ENCODE peak calls at places on chromosomes 3 and 15, in six cellular contexts. M, T, D, O, H and C are unnamed samples.

GRCh38 chr3:78562318-78562717 is 1205.5 kb downstream of the ROBO1 start:
- DNase-seq in M (no peak), H (no peak), O (no peak), D (no peak), T (no peak), C (no peak)

GRCh38 chr3:185943363-185944106 is 5.7 kb upstream of the TRA2B start:
- DNase-seq in O (peak), M (peak), D (peak), T (peak), H (peak), C (no peak)

GRCh38 chr3:155560594-155560993 is 184.3 kb downstream of the PLCH1 start:
- DNase-seq in M (no peak), T (no peak), O (no peak), H (no peak), D (no peak), C (no peak)

GRCh38 chr3:174821477-174821876 is 37.7 kb upstream of the NAALADL2 start:
- DNase-seq in D (no peak), O (no peak), T (no peak), H (no peak), M (no peak), C (no peak)

GRCh38 chr3:97235179-97235578 is 420.8 kb downstream of the EPHA6 start:
- DNase-seq in H (no peak), O (no peak), T (no peak), D (no peak), M (no peak), C (no peak)

GRCh38 chr3:39189648-39190269 is 2.6 kb downstream of the XIRP1 start:
- DNase-seq in H (peak), O (peak), M (no peak), D (peak), T (peak), C (no peak)

GRCh38 chr3:136209921-136210320 is 13.8 kb upstream of the MSL2 start:
- DNase-seq in D (no peak), O (peak), H (no peak), T (no peak), M (no peak), C (no peak)

GRCh38 chr3:57877116-57877515 is 121.0 kb downstream of the SLMAP start:
- DNase-seq in O (peak), D (no peak), M (no peak), T (no peak), H (no peak), C (no peak)

GRCh38 chr3:11140054-11140712 is 14.1 kb upstream of the HRH1 start:
- DNase-seq in D (peak), H (no peak), M (no peak), T (no peak), O (peak), C (no peak)

GRCh38 chr3:173397161-173398110 is at the start of gene NLGN1:
- DNase-seq in M (no peak), H (peak), T (no peak), O (peak), D (peak), C (no peak)

GRCh38 chr3:65974505-65974904 is 64.2 kb downstream of the MAGI1 start:
- DNase-seq in H (no peak), O (no peak), D (no peak), T (no peak), M (no peak), C (no peak)

GRCh38 chr3:12993623-12994356 is 79.4 kb downstream of the IQSEC1 start:
- DNase-seq in D (no peak), T (no peak), H (no peak), M (no peak), O (peak), C (no peak)

GRCh38 chr3:128415773-128416577 is 50.7 kb downstream of the DNAJB8 start:
- DNase-seq in H (no peak), T (no peak), D (no peak), M (no peak), O (no peak), C (no peak)

GRCh38 chr3:158717576-158717975 is 14.7 kb downstream of the RARRES1 start:
- DNase-seq in H (no peak), O (no peak), D (no peak), M (no peak), T (no peak), C (no peak)

GRCh38 chr15:79321876-79322275 is 11.0 kb downstream of the TMED3 start:
- DNase-seq in O (no peak), M (no peak), T (no peak), D (no peak), H (no peak), C (no peak)

GRCh38 chr3:62582495-62583172 is 209.3 kb upstream of the FEZF2 start:
- DNase-seq in D (no peak), T (no peak), O (no peak), M (no peak), H (no peak), C (no peak)

GRCh38 chr15:60673918-60674558 is 195.1 kb upstream of the ICE2 start:
- DNase-seq in O (peak), T (no peak), H (no peak), D (peak), M (peak), C (no peak)

GRCh38 chr15:63028442-63029110 is 14.0 kb upstream of the TPM1 start:
- DNase-seq in O (no peak), M (no peak), D (no peak), T (no peak), H (no peak), C (no peak)

GRCh38 chr15:28936481-28936881 is 50.7 kb downstream of the APBA2 start:
- DNase-seq in T (no peak), D (no peak), M (no peak), H (no peak), O (no peak), C (no peak)